ENCODE peak calls at places on chromosomes 2 and 18, in five cellular contexts. T is transverse colon, N is ovary, W is vagina, Q is IMR-90. Z is an unnamed sample.

GRCh38 chr2:138474093-138474834 is 27.3 kb upstream of the SPOPL start:
- DNase-seq in N (no peak), T (no peak), Q (no peak), W (no peak), Z (no peak)

GRCh38 chr2:73272270-73272669 is 12.0 kb downstream of the FBXO41 start:
- DNase-seq in Q (no peak), T (no peak), N (no peak), W (no peak), Z (no peak)

GRCh38 chr18:23626451-23627279 is 36.0 kb downstream of the ANKRD29 start:
- DNase-seq in Q (peak; percentile 73), N (no peak), T (no peak), W (no peak), Z (no peak)

GRCh38 chr18:25042641-25043051 is 309.3 kb downstream of the ZNF521 start:
- DNase-seq in Q (no peak), W (no peak), N (no peak), T (no peak), Z (no peak)

GRCh38 chr2:200051621-200051945 is 96.2 kb downstream of the MAIP1 start:
- DNase-seq in T (no peak), N (no peak), W (no peak), Q (no peak), Z (no peak)

GRCh38 chr18:53947092-53947640 is 277.3 kb downstream of the MBD2 start:
- DNase-seq in T (no peak), Q (no peak), N (no peak), W (no peak), Z (no peak)

GRCh38 chr2:219512524-219513216 is 1.6 kb upstream of the ASIC4 start:
- DNase-seq in Q (no peak), N (no peak), T (no peak), W (no peak), Z (no peak)

GRCh38 chr2:215970425-215970824 is 42.9 kb downstream of the MREG start:
- DNase-seq in N (no peak), Q (peak; percentile 77), T (no peak), W (no peak), Z (no peak)

GRCh38 chr2:167181134-167181533 is 292.9 kb downstream of the XIRP2 start:
- DNase-seq in Q (peak; percentile 79), N (no peak), T (no peak), W (no peak), Z (no peak)

GRCh38 chr2:190180313-190181065 is 118.0 kb upstream of the MSTN start:
- DNase-seq in Q (no peak), N (peak; percentile 41), T (peak; percentile 82), W (no peak), Z (no peak)

GRCh38 chr2:44964704-44965343 is 23.3 kb downstream of the SIX3 start:
- DNase-seq in N (no peak), T (no peak), W (no peak), Q (no peak), Z (no peak)

GRCh38 chr2:174729797-174730529 is 34.3 kb downstream of the CHRNA1 start:
- DNase-seq in N (no peak), T (no peak), W (no peak), Q (peak; percentile 10), Z (no peak)

GRCh38 chr2:130241041-130241707 is 42.9 kb upstream of the TUBA3E start:
- DNase-seq in T (peak; percentile 84), Q (peak; percentile 5), W (no peak), N (no peak), Z (no peak)

GRCh38 chr2:24026233-24026632 is 16.3 kb downstream of the MFSD2B start:
- DNase-seq in W (no peak), Q (no peak), N (no peak), T (no peak), Z (no peak)

GRCh38 chr2:46850742-46851141 is 64.9 kb downstream of the MCFD2 start:
- DNase-seq in T (peak; percentile 45), W (no peak), N (peak; percentile 89), Q (peak; percentile 97), Z (no peak)

GRCh38 chr2:27493948-27494283 is 1.1 kb downstream of the FNDC4 start:
- DNase-seq in W (no peak), N (no peak), Q (no peak), T (no peak), Z (no peak)

GRCh38 chr2:27492557-27492956 is 2.4 kb downstream of the FNDC4 start:
- DNase-seq in W (no peak), T (no peak), N (no peak), Q (no peak), Z (no peak)

GRCh38 chr2:27494944-27495554 is at the start of gene FNDC4:
- DNase-seq in Q (no peak), N (peak; percentile 64), W (no peak), T (peak; percentile 15), Z (no peak)

GRCh38 chr2:27495840-27496356 is 741 bp upstream of the GCKR start:
- DNase-seq in T (no peak), W (no peak), Q (no peak), N (no peak), Z (no peak)

GRCh38 chr2:27494284-27494943 is 586 bp downstream of the FNDC4 start:
- DNase-seq in W (no peak), Q (peak; percentile 20), T (peak; percentile 32), N (peak; percentile 76), Z (no peak)
- TF ChIP-seq POLR2A in W (no peak), Q (no peak), T (no peak), N (peak; percentile 86), Z (no peak)

DNA sequence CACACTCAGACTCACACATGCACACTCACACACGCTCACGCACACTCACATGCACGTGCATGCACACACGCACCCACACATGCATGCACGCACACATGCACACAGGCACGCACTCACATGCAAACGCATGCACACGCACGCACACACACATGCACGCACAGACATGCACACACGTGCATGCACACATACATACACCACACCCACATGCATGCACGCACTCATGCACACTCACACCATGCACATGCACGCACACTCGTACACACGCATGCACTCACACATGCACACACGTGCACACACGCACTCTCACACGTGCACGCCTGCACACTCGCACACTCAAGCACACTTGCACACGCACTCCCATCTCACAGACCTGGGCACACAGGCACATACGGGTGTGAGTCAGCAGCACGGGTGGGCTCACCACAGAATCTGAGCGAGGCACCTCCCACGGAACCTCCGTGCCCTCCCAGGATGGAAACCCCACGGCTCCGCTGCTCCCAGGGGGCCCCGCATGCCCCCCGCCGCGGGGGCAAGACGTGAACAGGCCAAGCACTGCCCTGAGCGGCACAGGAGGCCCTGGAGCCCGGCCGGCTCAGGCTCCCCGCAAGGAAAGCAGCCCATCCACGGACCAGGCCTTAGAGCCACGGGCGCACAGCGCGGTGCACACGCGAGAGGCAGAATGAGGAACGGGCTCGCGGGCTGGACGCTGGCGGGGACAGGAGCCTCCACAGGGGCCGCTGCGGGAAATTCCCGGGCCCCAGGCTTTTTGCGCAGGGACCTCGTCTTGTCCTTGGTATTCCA is 8.4 kb upstream of the KCNG2 start:
- DNase-seq in W (no peak), T (no peak), Q (no peak), N (no peak), Z (no peak)
- H3K4me3 ChIP-seq in W (no peak overlapping the region), T (no peak overlapping the region), Q (no peak overlapping the region), N (no peak overlapping the region), Z (no peak overlapping the region)

GRCh38 chr2:230418341-230419016 is 2.5 kb downstream of the SP100 start:
- DNase-seq in W (no peak), Q (peak; percentile 77), T (no peak), N (no peak), Z (no peak)
- TF ChIP-seq POLR2A in W (no peak), Q (no peak), T (no peak), N (no peak), Z (no peak)

GRCh38 chr2:39704540-39704939 is 38.8 kb downstream of the TMEM178A start:
- DNase-seq in W (no peak), Q (no peak), T (no peak), N (no peak), Z (no peak)

GRCh38 chr2:39706350-39706749 is 40.6 kb downstream of the TMEM178A start:
- DNase-seq in Q (no peak), N (no peak), T (no peak), W (no peak), Z (no peak)

GRCh38 chr2:39706945-39707344 is 41.2 kb downstream of the TMEM178A start:
- DNase-seq in W (no peak), N (no peak), T (no peak), Q (no peak), Z (no peak)

GRCh38 chr2:39703473-39703872 is 37.8 kb downstream of the TMEM178A start:
- DNase-seq in W (no peak), T (no peak), N (no peak), Q (no peak), Z (no peak)

DNA sequence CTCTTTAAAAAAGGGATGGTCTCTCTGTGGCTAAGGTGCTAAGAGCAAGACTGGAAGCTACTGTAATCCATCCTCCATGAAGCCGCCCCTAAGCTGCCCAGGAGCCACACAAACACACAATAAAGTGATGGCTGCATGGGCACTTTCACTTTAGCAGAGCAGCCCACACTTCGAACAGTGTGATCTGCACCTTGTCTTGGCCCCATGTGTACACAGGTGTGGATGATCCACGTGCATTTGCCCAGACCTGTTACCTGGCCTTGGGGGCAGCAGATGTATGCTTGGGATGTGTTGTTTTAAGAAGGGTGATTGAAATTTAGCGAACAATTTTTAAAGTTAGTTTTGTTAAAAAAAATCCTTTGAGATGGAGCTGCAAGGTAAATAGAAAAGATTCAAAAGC is 39.9 kb downstream of the TMEM178A start:
- DNase-seq in Q (no peak), W (no peak), N (no peak), T (no peak), Z (no peak)
- H3K4me3 ChIP-seq in Q (no peak overlapping the region), W (no peak overlapping the region), N (no peak overlapping the region), T (no peak overlapping the region), Z (no peak overlapping the region)

Z was measured in esophagus squamous epithelium.